ENCODE peak calls at places on chromosome 4, in six cellular contexts. J is glutamatergic neuron, X is SK-N-SH, P is fibroblast of the aortic adventitia, W is natural killer cell, R is left ventricle myocardium inferior. M is an unnamed sample.

GRCh38 chr4:113288257-113288656 is 238.8 kb downstream of the ANK2 start:
- DNase-seq in R (no peak), J (no peak), P (no peak), X (no peak), W (no peak), M (no peak)

GRCh38 chr4:76199664-76200211 is 13.9 kb downstream of the SCARB2 start:
- DNase-seq in J (no peak), P (no peak), X (no peak), W (no peak), R (peak; percentile 29), M (peak; percentile 52)

GRCh38 chr4:120921456-120922389 is 803 bp downstream of the PRDM5 start:
- DNase-seq in P (peak; percentile 75), W (no peak), R (peak; percentile 79), J (peak; percentile 70), X (no peak), M (no peak)

GRCh38 chr4:78396613-78397291 is 154.8 kb upstream of the ANXA3 start:
- DNase-seq in J (no peak), R (no peak), W (no peak), X (no peak), P (no peak), M (no peak)

GRCh38 chr4:112266823-112267222 is 18.9 kb downstream of the TIFA start:
- DNase-seq in R (no peak), W (no peak), P (peak; percentile 65), J (no peak), X (peak; percentile 12), M (no peak)

GRCh38 chr4:78370625-78371372 is 180.8 kb upstream of the ANXA3 start:
- DNase-seq in P (peak; percentile 10), W (no peak), R (no peak), J (no peak), X (no peak), M (no peak)

GRCh38 chr4:148216866-148217814 is 225.1 kb downstream of the NR3C2 start:
- DNase-seq in P (peak; percentile 7), J (no peak), W (no peak), R (no peak), X (no peak), M (no peak)

GRCh38 chr4:4971796-4972195 is 47.5 kb downstream of the CYTL1 start:
- DNase-seq in W (no peak), R (no peak), X (no peak), P (no peak), J (no peak), M (no peak)

GRCh38 chr4:78065514-78066192 is 8.5 kb downstream of the FRAS1 start:
- DNase-seq in W (no peak), R (no peak), J (no peak), X (no peak), P (no peak), M (no peak)

GRCh38 chr4:8231551-8232049 is 32.5 kb downstream of the SH3TC1 start:
- DNase-seq in X (no peak), J (no peak), W (no peak), R (no peak), P (no peak), M (no peak)

GRCh38 chr4:8854866-8855265 is 16.8 kb downstream of the HMX1 start:
- DNase-seq in W (no peak), X (no peak), J (no peak), P (peak; percentile 2), R (no peak), M (no peak)

GRCh38 chr4:2412534-2412884 is 5.9 kb downstream of the ZFYVE28 start:
- DNase-seq in W (no peak), X (no peak), R (no peak), P (no peak), J (no peak), M (no peak)

GRCh38 chr4:52263612-52264011 is 212.5 kb downstream of the SPATA18 start:
- DNase-seq in R (no peak), W (no peak), X (no peak), J (no peak), P (no peak), M (no peak)

GRCh38 chr4:169621754-169622481 is 1.5 kb downstream of the CLCN3 start:
- DNase-seq in X (peak; percentile 22), J (no peak), P (no peak), W (no peak), R (no peak), M (no peak)

GRCh38 chr4:124155239-124155638 is 557.3 kb downstream of the ANKRD50 start:
- DNase-seq in P (no peak), X (no peak), J (no peak), W (no peak), R (no peak), M (no peak)

GRCh38 chr4:124151031-124151430 is 561.5 kb downstream of the ANKRD50 start:
- DNase-seq in J (no peak), R (no peak), X (no peak), W (no peak), P (peak; percentile 64), M (no peak)

GRCh38 chr4:124157781-124158180 is 554.8 kb downstream of the ANKRD50 start:
- DNase-seq in R (no peak), X (no peak), P (no peak), W (no peak), J (no peak), M (no peak)

DNA sequence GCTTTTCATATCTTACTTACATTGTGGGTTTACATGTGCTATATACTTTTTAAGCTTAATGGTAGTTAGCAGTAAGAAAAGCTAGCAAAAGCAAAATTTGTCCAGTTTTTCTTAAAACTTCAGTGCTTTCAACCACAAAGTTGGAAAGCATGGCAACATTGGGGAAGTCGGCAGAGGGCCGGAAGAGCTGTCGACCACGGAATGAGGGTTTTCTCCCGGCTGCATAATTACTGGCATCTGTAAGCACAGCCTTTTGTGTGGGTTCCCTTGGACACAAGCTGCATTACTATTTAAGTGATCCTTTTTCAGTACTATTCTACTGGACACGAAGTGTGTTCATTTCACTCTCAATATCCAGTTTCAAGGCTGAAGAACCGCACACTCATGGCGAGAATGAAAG is 560.4 kb downstream of the ANKRD50 start:
- DNase-seq in P (no peak), X (no peak), J (no peak), W (no peak), R (no peak), M (no peak)
- TF ChIP-seq CTCF in P (no peak), X (no peak), J (no peak), W (no peak), R (no peak), M (no peak)

DNA sequence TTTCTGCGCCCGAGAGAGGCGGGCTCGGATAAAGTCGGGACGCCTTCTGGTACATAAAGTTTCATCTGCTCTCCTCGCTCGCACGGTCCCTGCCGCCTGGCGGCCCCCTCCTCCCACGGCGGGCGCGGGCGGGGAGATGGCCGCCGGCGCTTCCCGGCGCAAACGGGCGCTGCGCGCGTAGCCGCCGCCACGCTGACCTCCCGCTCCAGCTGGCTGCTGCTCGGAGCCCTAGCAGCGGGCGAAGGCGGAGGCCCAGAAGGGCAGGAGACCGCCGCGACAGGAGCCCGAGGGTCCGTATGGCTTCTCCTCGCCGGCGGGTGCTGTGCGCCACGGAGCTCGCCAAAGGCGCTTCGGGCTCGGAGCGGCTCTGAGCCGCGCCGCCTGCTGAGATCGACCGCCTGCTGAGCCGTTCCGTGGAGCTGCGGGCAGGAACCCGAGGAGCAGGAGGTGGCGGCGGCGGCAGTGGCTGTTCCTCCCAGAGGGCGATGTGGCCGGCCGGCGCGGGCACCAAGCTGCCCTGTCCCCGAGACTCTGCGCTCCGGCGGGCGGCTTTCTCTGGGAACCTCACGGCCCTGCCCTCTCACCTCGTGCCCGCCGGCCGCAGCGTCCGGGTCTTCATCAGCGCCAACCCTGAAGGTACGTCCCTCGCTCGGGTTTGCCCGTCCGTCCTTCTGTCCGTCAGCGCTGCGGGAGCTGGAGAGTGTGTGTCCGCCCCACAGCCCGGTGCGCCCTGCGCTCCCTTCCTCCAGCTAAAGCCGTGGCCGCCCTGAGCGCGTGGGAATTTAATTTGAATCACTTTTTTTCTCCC is at the start of gene NWD2:
- DNase-seq in R (no peak), W (no peak), P (no peak), X (peak; percentile 38), J (peak; percentile 75), M (no peak)
- TF ChIP-seq CTCF in R (no peak), W (no peak), P (no peak), X (no peak), J (no peak), M (no peak)

DNA sequence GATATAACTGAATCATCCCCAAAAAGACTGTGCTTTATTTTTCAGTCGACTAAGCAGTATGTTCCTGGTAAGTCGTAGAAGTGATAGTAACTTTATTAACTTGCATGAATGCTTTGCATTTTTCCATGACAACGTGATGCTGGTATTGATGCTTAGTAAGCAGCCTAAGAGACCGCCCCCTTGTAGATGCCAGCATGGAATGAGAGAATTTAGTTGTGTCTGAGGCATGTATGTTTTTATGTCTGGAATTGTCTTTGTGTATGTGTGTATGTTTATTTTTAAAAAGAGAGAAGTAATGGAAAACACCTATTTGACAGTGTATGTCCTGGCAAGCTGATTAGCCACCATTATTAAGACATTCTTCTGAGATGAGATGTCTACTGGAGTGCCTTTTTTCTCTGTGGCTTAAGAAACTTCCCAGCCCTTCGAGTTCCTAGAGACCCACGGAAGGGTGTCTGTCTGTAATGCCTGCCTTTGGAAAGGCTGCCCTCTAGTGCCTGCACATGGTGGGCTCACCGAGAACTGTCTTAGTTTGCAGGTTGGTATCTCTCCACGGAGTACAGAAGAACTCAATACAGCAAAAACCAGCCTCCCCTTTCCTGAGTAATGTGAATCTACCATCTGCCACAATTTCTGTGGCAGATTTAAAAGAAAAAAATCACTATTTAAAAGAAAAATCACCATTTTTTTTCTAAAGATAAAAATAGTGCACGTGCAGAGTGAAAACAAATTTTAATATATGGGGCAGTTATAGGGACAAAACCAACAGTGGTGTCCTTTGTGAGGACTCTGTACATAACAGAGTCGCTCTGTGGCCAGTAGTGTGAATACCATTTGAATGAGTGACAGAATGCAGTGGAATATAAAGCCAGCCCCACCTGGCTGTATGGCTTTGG is 85.9 kb downstream of the AASDH start:
- DNase-seq in R (peak; percentile 42), W (peak; percentile 26), X (peak; percentile 75), J (peak; percentile 79), P (peak; percentile 91), M (no peak)
- TF ChIP-seq CTCF in R (peak; percentile 84), W (peak; percentile 61), X (peak; percentile 98), J (peak; percentile 73), P (peak; percentile 98), M (no peak)

GRCh38 chr4:42281324-42282020 is 115.8 kb upstream of the SHISA3 start:
- DNase-seq in W (no peak), P (peak; percentile 3), J (no peak), X (no peak), R (no peak), M (no peak)

GRCh38 chr4:42282081-42282901 is 115.0 kb upstream of the SHISA3 start:
- DNase-seq in J (peak; percentile 33), X (peak; percentile 81), W (no peak), R (peak; percentile 29), P (peak; percentile 89), M (no peak)

GRCh38 chr4:42278709-42279324 is 118.5 kb upstream of the SHISA3 start:
- DNase-seq in X (no peak), J (no peak), P (no peak), R (no peak), W (no peak), M (no peak)

GRCh38 chr4:42277291-42277690 is 120.0 kb upstream of the SHISA3 start:
- DNase-seq in P (peak; percentile 27), W (no peak), X (no peak), J (no peak), R (no peak), M (no peak)

GRCh38 chr4:42280327-42281095 is 116.8 kb upstream of the SHISA3 start:
- DNase-seq in J (no peak), P (peak; percentile 37), W (no peak), X (peak; percentile 58), R (no peak), M (no peak)
- TF ChIP-seq CTCF in J (peak; percentile 93), P (peak; percentile 70), W (peak; percentile 47), X (peak; percentile 73), R (peak; percentile 66), M (no peak)